ENCODE peak calls at places on chromosomes 11 and 22, in five cellular contexts. One of them, this sample, is unnamed.

GRCh38 chr11:9053631-9054030 is 37.8 kb downstream of the SCUBE2 start:
- DNase-seq in trophoblast cell: no peak
- DNase-seq in H1: no peak
- DNase-seq in H9: no peak
- DNase-seq in neuronal stem cell: no peak
- DNase-seq in this sample: peak; percentile 60

GRCh38 chr11:4862447-4863236 is 13.6 kb upstream of the OR51S1 start:
- DNase-seq in H9: peak; percentile 69
- DNase-seq in neuronal stem cell: no peak
- DNase-seq in trophoblast cell: no peak
- DNase-seq in H1: peak; percentile 15
- DNase-seq in this sample: no peak

GRCh38 chr22:41124086-41124485 is 31.7 kb downstream of the EP300 start:
- DNase-seq in neuronal stem cell: no peak
- DNase-seq in H9: no peak
- DNase-seq in H1: no peak
- DNase-seq in trophoblast cell: no peak
- DNase-seq in this sample: no peak

GRCh38 chr11:12755510-12755909 is 81.3 kb downstream of the TEAD1 start:
- DNase-seq in neuronal stem cell: no peak
- DNase-seq in H1: no peak
- DNase-seq in H9: no peak
- DNase-seq in trophoblast cell: no peak
- DNase-seq in this sample: peak; percentile 48

GRCh38 chr11:45110562-45110961 is 35.9 kb upstream of the PRDM11 start:
- DNase-seq in trophoblast cell: no peak
- DNase-seq in H1: no peak
- DNase-seq in H9: peak; percentile 63
- DNase-seq in neuronal stem cell: peak; percentile 81
- DNase-seq in this sample: peak; percentile 72

GRCh38 chr11:23112987-23113886 is 253.0 kb upstream of the CCDC179 start:
- DNase-seq in neuronal stem cell: peak; percentile 39
- DNase-seq in H1: no peak
- DNase-seq in H9: peak; percentile 48
- DNase-seq in trophoblast cell: peak; percentile 6
- DNase-seq in this sample: peak; percentile 56

GRCh38 chr11:72225411-72225951 is 914 bp downstream of the INPPL1 start:
- DNase-seq in trophoblast cell: no peak
- DNase-seq in neuronal stem cell: no peak
- DNase-seq in H1: no peak
- DNase-seq in H9: peak; percentile 29
- DNase-seq in this sample: no peak

GRCh38 chr22:47591016-47591415 is 828.6 kb downstream of the TBC1D22A start:
- DNase-seq in trophoblast cell: no peak
- DNase-seq in neuronal stem cell: no peak
- DNase-seq in H9: no peak
- DNase-seq in H1: no peak
- DNase-seq in this sample: no peak

GRCh38 chr22:27512283-27512761 is 289.2 kb downstream of the MN1 start:
- DNase-seq in H9: no peak
- DNase-seq in neuronal stem cell: no peak
- DNase-seq in H1: no peak
- DNase-seq in trophoblast cell: peak; percentile 4
- DNase-seq in this sample: peak; percentile 84

GRCh38 chr11:60866911-60867870 is at the start of gene ZP1:
- DNase-seq in H9: no peak
- DNase-seq in H1: no peak
- DNase-seq in trophoblast cell: no peak
- DNase-seq in neuronal stem cell: no peak
- DNase-seq in this sample: no peak

GRCh38 chr11:43708776-43709175 is 28.2 kb downstream of the HSD17B12 start:
- DNase-seq in H1: no peak
- DNase-seq in neuronal stem cell: no peak
- DNase-seq in trophoblast cell: no peak
- DNase-seq in H9: no peak
- DNase-seq in this sample: no peak

GRCh38 chr11:101459020-101459419 is 124.8 kb downstream of the TRPC6 start:
- DNase-seq in H1: no peak
- DNase-seq in H9: no peak
- DNase-seq in trophoblast cell: no peak
- DNase-seq in neuronal stem cell: no peak
- DNase-seq in this sample: no peak

GRCh38 chr11:10301656-10302293 is 3.1 kb upstream of the ADM start:
- DNase-seq in H1: no peak
- DNase-seq in trophoblast cell: no peak
- DNase-seq in neuronal stem cell: no peak
- DNase-seq in H9: no peak
- DNase-seq in this sample: peak; percentile 84

GRCh38 chr11:85759915-85760314 is 51.0 kb downstream of the SYTL2 start:
- DNase-seq in H9: no peak
- DNase-seq in neuronal stem cell: no peak
- DNase-seq in H1: no peak
- DNase-seq in trophoblast cell: no peak
- DNase-seq in this sample: peak; percentile 77

GRCh38 chr11:114291847-114292680 is 4.1 kb upstream of the NNMT start:
- DNase-seq in H1: no peak
- DNase-seq in neuronal stem cell: no peak
- DNase-seq in H9: no peak
- DNase-seq in trophoblast cell: peak; percentile 42
- DNase-seq in this sample: peak; percentile 86

GRCh38 chr11:128830290-128830813 is 36.7 kb downstream of the KCNJ1 start:
- DNase-seq in neuronal stem cell: no peak
- DNase-seq in H1: no peak
- DNase-seq in H9: no peak
- DNase-seq in trophoblast cell: no peak
- DNase-seq in this sample: peak; percentile 4

GRCh38 chr11:124872280-124872679 is 7.0 kb downstream of the ROBO3 start:
- DNase-seq in neuronal stem cell: no peak
- DNase-seq in H1: no peak
- DNase-seq in H9: no peak
- DNase-seq in trophoblast cell: peak; percentile 16
- DNase-seq in this sample: no peak

GRCh38 chr11:71301046-71301857 is 48.9 kb upstream of the SHANK2 start:
- DNase-seq in H9: peak; percentile 26
- DNase-seq in neuronal stem cell: no peak
- DNase-seq in H1: no peak
- DNase-seq in trophoblast cell: no peak
- DNase-seq in this sample: no peak

GRCh38 chr11:85725510-85726258 is 39.7 kb upstream of the CCDC89 start:
- DNase-seq in trophoblast cell: no peak
- DNase-seq in H9: no peak
- DNase-seq in H1: no peak
- DNase-seq in neuronal stem cell: no peak
- DNase-seq in this sample: peak; percentile 86

DNA sequence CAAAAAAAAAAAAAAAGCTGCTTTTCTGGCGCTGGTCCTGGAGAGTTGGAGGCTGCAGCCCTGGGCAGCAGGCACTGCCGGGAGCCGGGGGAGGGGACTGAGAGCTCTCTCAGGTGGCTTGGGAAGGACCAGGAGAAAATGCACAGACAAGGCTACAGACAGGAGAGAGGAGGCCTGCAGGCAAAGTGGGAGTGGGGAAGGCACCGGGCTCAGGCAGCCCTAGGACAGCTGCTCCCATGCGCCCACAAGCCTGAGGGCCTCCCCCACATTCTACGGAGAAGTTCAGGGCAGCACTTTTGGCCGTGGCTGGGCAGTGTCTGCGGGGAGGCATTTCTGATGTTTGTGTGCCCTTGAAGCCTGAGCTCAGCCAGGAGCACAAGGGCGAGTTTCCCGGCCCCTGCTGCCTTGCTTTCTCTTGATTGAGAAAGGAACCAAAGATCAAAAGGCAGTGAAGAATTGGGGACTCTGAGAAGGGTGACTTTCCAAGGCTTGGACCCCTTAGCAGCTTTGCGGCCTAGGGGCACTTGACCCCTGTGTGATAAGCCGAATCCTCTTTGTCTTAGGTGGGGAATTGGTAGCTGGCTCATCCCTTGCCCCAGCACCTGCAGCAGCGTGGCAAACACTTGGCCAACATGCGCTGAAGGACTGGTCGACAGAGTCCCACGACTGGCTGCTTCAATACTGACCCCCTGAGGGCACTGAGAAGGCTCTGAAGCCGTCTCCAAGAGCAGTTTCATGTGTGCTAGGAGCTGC is 35.3 kb downstream of the PPM1F start:
- DNase-seq in trophoblast cell: no peak
- DNase-seq in H1: no peak
- DNase-seq in H9: no peak
- DNase-seq in neuronal stem cell: no peak
- DNase-seq in this sample: no peak
- H3K23ac ChIP-seq in trophoblast cell: no peak overlapping the region
- H3K23ac ChIP-seq in H1: no peak overlapping the region
- H3K23ac ChIP-seq in H9: no peak overlapping the region
- H3K23ac ChIP-seq in neuronal stem cell: peak overlapping the region; percentile 29
- H3K23ac ChIP-seq in this sample: no peak overlapping the region

GRCh38 chr11:2099523-2100316 is 39.5 kb downstream of the IGF2 start:
- DNase-seq in H9: peak; percentile 38
- DNase-seq in H1: no peak
- DNase-seq in trophoblast cell: no peak
- DNase-seq in neuronal stem cell: no peak
- DNase-seq in this sample: no peak
- H2BK12ac ChIP-seq in H9: no peak overlapping the region
- H2BK12ac ChIP-seq in H1: peak overlapping the region; percentile 94
- H2BK12ac ChIP-seq in trophoblast cell: no peak overlapping the region
- H2BK12ac ChIP-seq in neuronal stem cell: peak overlapping the region; percentile 41
- H2BK12ac ChIP-seq in this sample: no peak overlapping the region

GRCh38 chr11:35178067-35178805 is 39.3 kb downstream of the CD44 start:
- DNase-seq in H9: no peak
- DNase-seq in H1: no peak
- DNase-seq in trophoblast cell: no peak
- DNase-seq in neuronal stem cell: no peak
- DNase-seq in this sample: no peak

GRCh38 chr11:35178862-35179261 is 39.9 kb downstream of the CD44 start:
- DNase-seq in trophoblast cell: no peak
- DNase-seq in H9: no peak
- DNase-seq in neuronal stem cell: no peak
- DNase-seq in H1: no peak
- DNase-seq in this sample: peak; percentile 65

GRCh38 chr11:35179466-35180135 is 40.6 kb downstream of the CD44 start:
- DNase-seq in H1: no peak
- DNase-seq in neuronal stem cell: no peak
- DNase-seq in H9: no peak
- DNase-seq in trophoblast cell: no peak
- DNase-seq in this sample: no peak

GRCh38 chr11:35174666-35175065 is 35.7 kb downstream of the CD44 start:
- DNase-seq in H9: no peak
- DNase-seq in neuronal stem cell: no peak
- DNase-seq in trophoblast cell: no peak
- DNase-seq in H1: no peak
- DNase-seq in this sample: peak; percentile 90

GRCh38 chr11:35177370-35177769 is 38.4 kb downstream of the CD44 start:
- DNase-seq in H1: no peak
- DNase-seq in H9: no peak
- DNase-seq in trophoblast cell: no peak
- DNase-seq in neuronal stem cell: no peak
- DNase-seq in this sample: peak; percentile 62
- H3K18ac ChIP-seq in H1: no peak overlapping the region
- H3K18ac ChIP-seq in H9: no peak overlapping the region
- H3K18ac ChIP-seq in trophoblast cell: no peak overlapping the region
- H3K18ac ChIP-seq in neuronal stem cell: no peak overlapping the region
- H3K18ac ChIP-seq in this sample: no peak overlapping the region

GRCh38 chr11:123209591-123209990 is 14.5 kb upstream of the CLMP start:
- DNase-seq in H1: no peak
- DNase-seq in trophoblast cell: no peak
- DNase-seq in H9: no peak
- DNase-seq in neuronal stem cell: no peak
- DNase-seq in this sample: no peak
- H3K23ac ChIP-seq in H1: no peak overlapping the region
- H3K23ac ChIP-seq in trophoblast cell: no peak overlapping the region
- H3K23ac ChIP-seq in H9: no peak overlapping the region
- H3K23ac ChIP-seq in neuronal stem cell: no peak overlapping the region
- H3K23ac ChIP-seq in this sample: no peak overlapping the region

GRCh38 chr11:65599216-65599954 is 3.8 kb upstream of the KCNK7 start:
- DNase-seq in neuronal stem cell: no peak
- DNase-seq in H9: no peak
- DNase-seq in trophoblast cell: no peak
- DNase-seq in H1: no peak
- DNase-seq in this sample: no peak
- H2BK12ac ChIP-seq in neuronal stem cell: no peak overlapping the region
- H2BK12ac ChIP-seq in H9: no peak overlapping the region
- H2BK12ac ChIP-seq in trophoblast cell: no peak overlapping the region
- H2BK12ac ChIP-seq in H1: no peak overlapping the region
- H2BK12ac ChIP-seq in this sample: no peak overlapping the region

GRCh38 chr11:20110908-20111669 is 49.2 kb downstream of the DBX1 start:
- DNase-seq in H9: peak; percentile 87
- DNase-seq in neuronal stem cell: peak; percentile 46
- DNase-seq in trophoblast cell: peak; percentile 76
- DNase-seq in H1: no peak
- DNase-seq in this sample: peak; percentile 92

GRCh38 chr11:20114588-20114987 is 45.7 kb downstream of the DBX1 start:
- DNase-seq in trophoblast cell: no peak
- DNase-seq in H1: no peak
- DNase-seq in H9: no peak
- DNase-seq in neuronal stem cell: no peak
- DNase-seq in this sample: no peak

GRCh38 chr11:20111871-20112270 is 48.4 kb downstream of the DBX1 start:
- DNase-seq in neuronal stem cell: no peak
- DNase-seq in H1: no peak
- DNase-seq in H9: no peak
- DNase-seq in trophoblast cell: no peak
- DNase-seq in this sample: no peak

GRCh38 chr11:20113147-20113435 is 47.2 kb downstream of the DBX1 start:
- DNase-seq in trophoblast cell: no peak
- DNase-seq in H9: no peak
- DNase-seq in H1: no peak
- DNase-seq in neuronal stem cell: no peak
- DNase-seq in this sample: no peak

DNA sequence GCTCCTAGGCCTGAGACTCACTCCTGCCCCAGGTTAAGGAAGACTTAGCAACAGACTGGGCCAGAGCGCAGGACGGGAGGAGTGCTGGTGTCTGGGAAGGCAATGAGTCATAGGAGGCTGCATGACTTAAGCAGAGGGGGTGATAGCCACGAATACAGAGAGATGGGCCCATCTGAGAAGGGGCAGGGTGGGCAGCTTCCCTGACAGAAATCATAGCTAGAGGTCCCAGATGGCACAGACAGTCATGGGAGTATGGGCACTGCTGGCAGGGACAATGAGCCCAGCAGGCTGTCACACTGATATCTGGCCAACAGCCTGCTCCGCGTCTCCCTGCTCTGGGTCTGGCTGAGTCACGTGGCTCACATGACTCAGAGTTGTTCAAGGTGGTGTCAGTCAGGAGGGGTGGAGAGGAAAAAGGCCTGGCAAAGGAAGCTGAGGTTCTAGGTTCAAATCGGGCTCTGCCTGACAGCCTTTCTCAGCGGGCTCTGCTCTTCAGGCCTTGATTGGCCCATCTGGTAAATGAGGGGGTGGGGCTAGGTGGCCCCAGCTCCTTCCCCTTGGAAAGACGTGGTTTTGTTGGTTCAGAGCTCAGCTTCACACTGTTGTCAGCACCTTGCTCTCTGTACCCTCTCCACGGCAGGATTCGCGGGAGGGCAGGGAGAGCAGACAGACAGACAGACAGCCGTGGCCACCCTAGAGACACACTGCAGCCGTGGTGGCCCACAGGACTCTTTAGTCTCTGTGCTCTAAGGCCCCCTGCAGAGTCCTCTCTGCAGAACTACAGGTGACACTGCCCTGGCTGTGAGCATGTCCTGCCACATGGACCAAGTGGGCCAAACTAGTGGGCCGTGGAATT is 47.8 kb downstream of the DBX1 start:
- DNase-seq in neuronal stem cell: no peak
- DNase-seq in trophoblast cell: peak; percentile 79
- DNase-seq in H1: no peak
- DNase-seq in H9: peak; percentile 45
- DNase-seq in this sample: peak; percentile 98
- H3K18ac ChIP-seq in neuronal stem cell: no peak overlapping the region
- H3K18ac ChIP-seq in trophoblast cell: peak overlapping the region; percentile 89
- H3K18ac ChIP-seq in H1: no peak overlapping the region
- H3K18ac ChIP-seq in H9: no peak overlapping the region
- H3K18ac ChIP-seq in this sample: peak overlapping the region; percentile 85